ENCODE peak calls at places on chromosome 18, in ten cellular contexts. S, J, P, K, G, I, Z, W, C and B are unnamed samples.

GRCh38 chr18:52716926-52717325 is 376.9 kb downstream of the DCC start:
- DNase-seq in P (no peak), K (peak), C (peak), W (no peak), Z (no peak), J (no peak), S (no peak), G (no peak), I (no peak), B (no peak)

GRCh38 chr18:27585602-27586173 is 400.6 kb upstream of the CHST9 start:
- DNase-seq in I (no peak), P (no peak), G (no peak), J (no peak), K (no peak), C (no peak), Z (no peak), S (no peak), W (no peak), B (no peak)

GRCh38 chr18:73151086-73151485 is 283.3 kb upstream of the NETO1 start:
- DNase-seq in S (no peak), I (no peak), C (no peak), Z (no peak), J (no peak), K (no peak), G (no peak), W (no peak), P (no peak), B (no peak)

GRCh38 chr18:12907258-12907925 is 23.4 kb upstream of the PTPN2 start:
- DNase-seq in K (no peak), Z (peak), S (no peak), I (no peak), J (no peak), P (no peak), G (no peak), W (no peak), C (no peak), B (no peak)

GRCh38 chr18:59432796-59433195 is 73.7 kb upstream of the LMAN1 start:
- DNase-seq in K (no peak), G (no peak), I (no peak), J (no peak), W (no peak), Z (no peak), S (no peak), C (no peak), P (no peak), B (no peak)

GRCh38 chr18:12295389-12296086 is 12.5 kb upstream of the TUBB6 start:
- DNase-seq in S (no peak), P (no peak), G (no peak), I (no peak), Z (peak), C (no peak), K (no peak), J (no peak), W (no peak), B (no peak)

GRCh38 chr18:58337688-58338087 is 291.2 kb downstream of the ALPK2 start:
- DNase-seq in I (no peak), P (no peak), Z (peak), K (no peak), W (no peak), G (no peak), J (no peak), C (no peak), S (no peak), B (no peak)

GRCh38 chr18:60826346-60826745 is 453.8 kb upstream of the MC4R start:
- DNase-seq in I (no peak), J (no peak), Z (no peak), P (no peak), G (no peak), S (no peak), K (peak), C (no peak), W (no peak), B (no peak)

GRCh38 chr18:484749-485464 is 15.6 kb downstream of the COLEC12 start:
- DNase-seq in Z (no peak), S (no peak), I (no peak), W (no peak), G (no peak), C (peak), J (peak), P (no peak), K (no peak), B (no peak)

GRCh38 chr18:42801706-42802105 is 313.8 kb downstream of the RIT2 start:
- DNase-seq in S (no peak), G (no peak), W (no peak), K (no peak), J (no peak), C (no peak), I (no peak), Z (no peak), P (no peak), B (no peak)

GRCh38 chr18:31206787-31207381 is 44.2 kb upstream of the DSC1 start:
- DNase-seq in P (peak), G (peak), K (peak), W (peak), J (peak), S (peak), C (peak), I (peak), Z (peak), B (peak)

GRCh38 chr18:12008181-12008767 is 27.0 kb downstream of the IMPA2 start:
- DNase-seq in Z (no peak), G (no peak), I (no peak), P (no peak), C (no peak), W (no peak), S (no peak), J (no peak), K (no peak), B (no peak)

GRCh38 chr18:44507729-44508325 is 172.9 kb upstream of the SETBP1 start:
- DNase-seq in J (peak), C (peak), W (no peak), I (no peak), G (no peak), P (peak), K (no peak), Z (no peak), S (peak), B (peak)

GRCh38 chr18:13184396-13184795 is 34.2 kb upstream of the LDLRAD4 start:
- DNase-seq in Z (no peak), J (no peak), P (no peak), W (no peak), K (no peak), S (no peak), I (no peak), C (no peak), G (no peak), B (no peak)

GRCh38 chr18:48023334-48024008 is 93.0 kb upstream of the SMAD2 start:
- DNase-seq in K (peak), Z (peak), W (no peak), C (peak), P (no peak), J (no peak), S (no peak), I (peak), G (peak), B (peak)

GRCh38 chr18:3794537-3795348 is 344.8 kb downstream of the TGIF1 start:
- DNase-seq in J (no peak), S (no peak), K (peak), P (peak), G (no peak), Z (no peak), I (peak), C (peak), W (no peak), B (peak)

GRCh38 chr18:3903341-3903740 is 453.4 kb downstream of the TGIF1 start:
- DNase-seq in J (no peak), C (no peak), K (peak), I (peak), G (no peak), P (no peak), Z (no peak), S (no peak), W (no peak), B (no peak)

GRCh38 chr18:22731398-22731797 is 201.7 kb upstream of the RBBP8 start:
- DNase-seq in Z (no peak), P (no peak), J (no peak), S (no peak), I (no peak), K (no peak), W (no peak), C (no peak), G (no peak), B (no peak)

GRCh38 chr18:41075212-41075611 is 879.8 kb upstream of the PIK3C3 start:
- DNase-seq in Z (peak), I (peak), P (no peak), K (peak), J (no peak), G (no peak), W (no peak), S (no peak), C (no peak), B (no peak)

GRCh38 chr18:9810994-9811393 is 74.8 kb upstream of the TXNDC2 start:
- DNase-seq in C (no peak), J (no peak), S (no peak), I (no peak), G (no peak), Z (no peak), W (no peak), K (no peak), P (no peak), B (no peak)
- TF ChIP-seq CTCF in C (no peak), J (no peak), S (no peak), I (no peak), G (no peak), Z (no peak), W (no peak), K (no peak), P (no peak), B (no peak)

GRCh38 chr18:32470713-32471633 is at the start of gene GAREM1:
- DNase-seq in P (peak), J (peak), S (peak), G (peak), K (peak), I (peak), C (peak), W (peak), Z (peak), B (peak)
- TF ChIP-seq CTCF in P (peak), J (no peak), S (peak), G (peak), K (peak), I (peak), C (peak), W (peak), Z (peak), B (peak)

GRCh38 chr18:74625157-74625556 is 27.5 kb downstream of the ZNF407 start:
- DNase-seq in I (no peak), C (no peak), W (no peak), S (no peak), Z (peak), G (no peak), K (no peak), J (no peak), P (no peak), B (no peak)

GRCh38 chr18:74622079-74622478 is 24.4 kb downstream of the ZNF407 start:
- DNase-seq in J (no peak), W (no peak), Z (no peak), K (no peak), I (no peak), P (no peak), G (no peak), S (no peak), C (no peak), B (peak)

GRCh38 chr18:74624491-74624890 is 26.8 kb downstream of the ZNF407 start:
- DNase-seq in C (no peak), W (no peak), Z (no peak), K (no peak), P (no peak), I (no peak), S (no peak), G (no peak), J (no peak), B (no peak)

GRCh38 chr18:74626311-74626874 is 28.7 kb downstream of the ZNF407 start:
- DNase-seq in S (no peak), G (no peak), P (no peak), I (no peak), C (no peak), J (no peak), W (no peak), Z (peak), K (no peak), B (no peak)

DNA sequence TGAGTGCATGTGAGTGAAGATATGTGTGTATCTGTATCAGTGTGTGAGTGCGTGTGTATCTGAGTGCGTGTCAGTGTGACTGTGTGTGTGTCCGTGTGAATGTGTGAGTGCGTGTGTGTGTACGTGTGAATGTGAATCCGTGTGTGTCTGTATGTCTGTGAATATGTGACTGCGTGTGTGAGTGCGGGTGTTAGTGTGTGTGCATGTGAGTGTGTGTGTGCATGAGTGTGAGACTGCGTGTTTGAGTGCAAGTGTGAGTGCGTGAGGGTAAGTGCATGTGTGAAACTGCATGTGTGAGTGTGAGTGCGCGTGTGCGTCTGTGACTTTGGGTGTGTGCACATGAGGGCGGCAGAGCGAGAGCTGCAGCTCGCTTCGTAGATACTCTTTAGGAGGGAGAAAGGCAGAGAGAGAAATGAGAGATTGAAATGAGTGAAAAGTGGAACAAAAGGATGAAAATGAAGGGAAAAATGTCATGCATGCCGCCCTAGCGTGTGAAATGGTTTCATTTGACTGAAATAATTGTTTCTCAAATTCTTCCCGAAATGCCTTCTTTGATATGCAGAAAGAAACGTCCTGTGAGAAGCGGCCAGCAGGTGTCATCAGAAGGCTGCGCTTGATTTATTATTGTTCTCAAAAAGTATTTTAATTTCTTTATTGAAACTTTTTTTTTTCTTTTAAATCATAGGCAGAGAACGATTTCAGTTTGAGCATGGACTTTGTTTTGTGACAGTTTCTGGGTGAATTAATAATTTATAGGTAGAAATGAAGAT is 25.6 kb downstream of the ZNF407 start:
- DNase-seq in J (no peak), C (no peak), I (no peak), S (no peak), K (peak), W (no peak), P (no peak), Z (no peak), G (no peak), B (peak)
- TF ChIP-seq CTCF in J (peak), C (no peak), I (peak), S (no peak), K (peak), W (peak), P (peak), Z (peak), G (no peak), B (peak)

GRCh38 chr18:35588995-35589394 is 7.5 kb downstream of the GALNT1 start:
- DNase-seq in Z (no peak), S (no peak), K (peak), G (no peak), W (no peak), C (peak), J (no peak), I (no peak), P (no peak), B (peak)
- TF ChIP-seq CTCF in Z (no peak), S (no peak), K (no peak), G (no peak), W (no peak), C (peak), J (no peak), I (no peak), P (peak), B (peak)

GRCh38 chr18:62876828-62877227 is 161.5 kb downstream of the PHLPP1 start:
- DNase-seq in Z (no peak), J (no peak), C (no peak), W (no peak), P (no peak), S (no peak), I (no peak), G (no peak), K (no peak), B (no peak)

GRCh38 chr18:62878305-62878704 is 163.0 kb downstream of the PHLPP1 start:
- DNase-seq in P (no peak), I (no peak), C (no peak), G (no peak), W (no peak), S (no peak), K (no peak), Z (no peak), J (no peak), B (no peak)

GRCh38 chr18:62876106-62876505 is 160.8 kb downstream of the PHLPP1 start:
- DNase-seq in J (no peak), C (no peak), I (no peak), G (no peak), S (no peak), Z (no peak), P (no peak), W (no peak), K (no peak), B (no peak)

GRCh38 chr18:62875320-62875719 is 160.0 kb downstream of the PHLPP1 start:
- DNase-seq in J (no peak), Z (no peak), P (no peak), W (no peak), I (no peak), C (no peak), S (no peak), G (no peak), K (no peak), B (no peak)

DNA sequence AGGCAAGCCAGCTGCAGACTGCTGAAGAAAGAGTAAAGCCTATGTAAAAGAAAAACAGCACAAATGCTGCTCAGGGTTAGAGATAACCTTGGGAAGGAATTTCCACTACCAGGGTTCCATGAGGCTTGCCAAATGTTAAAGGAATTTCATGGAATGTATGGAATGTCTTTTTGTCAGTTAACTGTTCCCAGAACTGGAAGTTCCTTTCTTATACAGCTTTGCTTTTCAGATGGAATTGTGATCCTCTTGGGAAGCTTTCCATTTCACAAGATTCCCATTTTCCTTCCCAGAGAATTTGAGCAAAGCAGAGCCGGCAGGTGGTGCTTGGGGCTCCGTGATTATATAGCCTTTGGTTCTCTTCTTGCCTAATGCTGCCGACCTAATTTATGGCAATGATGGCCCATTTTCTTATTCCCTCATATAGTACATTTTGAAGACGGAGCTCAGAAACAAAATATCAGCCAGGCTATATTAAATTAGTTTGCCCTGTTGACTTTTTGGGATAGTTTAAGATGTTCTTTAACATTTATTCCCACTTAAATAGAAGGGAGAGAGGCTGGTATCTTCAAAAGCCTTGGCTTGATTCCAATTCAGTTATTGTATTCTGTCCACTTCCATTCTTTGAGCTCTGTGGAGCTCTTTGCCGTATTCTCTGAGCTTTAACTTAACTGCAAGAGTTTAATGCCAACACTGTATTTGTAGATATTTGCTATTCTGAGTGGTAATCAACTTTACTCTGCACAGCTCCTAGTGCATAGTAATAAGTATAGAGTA is 162.3 kb downstream of the PHLPP1 start:
- DNase-seq in W (no peak), P (no peak), S (no peak), K (no peak), I (no peak), Z (peak), J (no peak), C (no peak), G (no peak), B (no peak)
- TF ChIP-seq CTCF in W (no peak), P (no peak), S (no peak), K (no peak), I (no peak), Z (peak), J (no peak), C (no peak), G (no peak), B (no peak)

DNA sequence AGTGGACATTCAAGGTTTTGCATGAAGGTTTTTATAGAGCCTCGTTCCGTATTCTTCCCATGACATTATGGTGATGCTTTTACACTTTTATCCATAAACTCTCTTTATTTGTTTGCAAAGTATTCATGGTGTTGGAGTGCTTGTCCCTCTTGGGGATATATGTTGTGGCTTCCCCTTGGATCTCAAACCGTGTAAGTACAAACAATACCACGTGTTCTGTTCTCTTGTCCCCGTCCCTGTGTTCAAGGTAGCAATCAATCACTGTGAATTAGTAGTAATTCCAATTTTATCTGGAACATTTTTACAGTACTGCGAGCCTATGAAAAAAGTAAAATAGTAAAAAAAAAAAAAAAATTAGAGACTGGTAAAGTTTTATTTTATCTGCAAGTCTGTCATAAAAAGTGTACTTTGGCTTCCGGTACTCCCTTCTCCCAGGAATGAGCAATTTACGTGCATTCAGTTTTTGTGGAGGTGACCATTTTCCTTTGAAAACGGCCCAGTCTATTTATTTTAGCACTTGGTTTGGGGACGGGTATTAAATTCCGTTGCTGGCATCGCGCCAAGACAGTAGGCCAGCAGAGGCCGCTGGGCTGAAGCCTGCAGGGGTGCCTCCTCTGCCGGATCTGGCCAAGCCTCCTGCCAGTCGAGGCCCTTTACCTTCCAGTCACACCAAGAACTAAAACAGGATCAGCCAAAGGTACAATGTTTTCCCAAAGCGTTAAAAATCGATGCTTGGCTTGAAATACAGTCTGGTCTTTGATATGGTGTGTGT is 175.7 kb downstream of the SOCS6 start:
- DNase-seq in J (peak), Z (peak), I (peak), P (peak), S (peak), W (peak), C (peak), G (peak), K (peak), B (peak)
- TF ChIP-seq CTCF in J (peak), Z (peak), I (no peak), P (no peak), S (no peak), W (peak), C (no peak), G (no peak), K (peak), B (no peak)

DNA sequence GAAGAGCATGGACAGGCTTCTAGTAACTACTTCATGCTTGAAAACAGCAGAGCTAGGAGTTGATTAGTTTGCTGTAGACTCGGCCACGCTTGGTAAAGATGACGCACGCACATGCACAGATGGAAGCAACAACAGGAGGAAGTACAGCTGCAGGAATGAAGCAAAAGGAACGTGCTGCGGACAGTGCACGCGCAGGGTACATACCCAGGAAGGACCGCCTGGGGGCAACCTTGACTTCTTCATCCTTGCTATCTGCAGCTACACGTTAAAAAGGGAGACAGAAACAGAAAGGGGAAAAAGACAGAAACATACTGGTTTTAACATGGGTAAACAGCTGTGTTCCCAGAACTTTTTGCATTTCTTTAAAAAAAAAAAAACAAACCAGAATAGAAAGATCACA is 17.7 kb downstream of the SLC66A2 start:
- DNase-seq in I (no peak), P (no peak), J (peak), W (no peak), C (no peak), S (peak), K (no peak), G (no peak), Z (no peak), B (no peak)
- TF ChIP-seq CTCF in I (no peak), P (no peak), J (peak), W (no peak), C (no peak), S (no peak), K (no peak), G (no peak), Z (no peak), B (no peak)

GRCh38 chr18:76503999-76504398 is 9.0 kb upstream of the ZNF516 start:
- DNase-seq in I (no peak), G (no peak), W (no peak), J (no peak), P (no peak), C (no peak), Z (no peak), K (no peak), S (no peak), B (no peak)
- TF ChIP-seq CTCF in I (no peak), G (no peak), W (no peak), J (no peak), P (no peak), C (no peak), Z (no peak), K (no peak), S (no peak), B (no peak)